ENCODE peak calls at places on chromosomes 16 and 17, in ten cellular contexts. L is stomach, F is tibial nerve, G is lower leg skin, Q is heart left ventricle, V is uterus, Z is HCT116, T is endothelial cell of umbilical vein, P is A549, U is IMR-90. H is an unnamed sample.

GRCh38 chr17:57110579-57111367 is 25.7 kb downstream of the AKAP1 start:
- DNase-seq in G (no peak), F (no peak), T (no peak), L (no peak), V (no peak), Q (no peak), Z (no peak), U (peak; percentile 3), P (no peak), H (no peak)

GRCh38 chr17:27552467-27552779 is 78.6 kb upstream of the LGALS9 start:
- DNase-seq in P (peak; percentile 95), G (no peak), U (peak; percentile 72), Z (peak; percentile 56), L (no peak), T (peak; percentile 49), V (no peak), Q (no peak), F (no peak), H (no peak)

GRCh38 chr17:19322129-19322505 is 40.4 kb downstream of the B9D1 start:
- DNase-seq in T (no peak), U (no peak), V (no peak), Q (no peak), F (no peak), L (no peak), Z (no peak), G (no peak), P (no peak), H (no peak)

GRCh38 chr16:2904922-2905240 is 6.8 kb upstream of the FLYWCH1 start:
- DNase-seq in F (no peak), V (peak; percentile 37), Z (no peak), T (no peak), Q (no peak), P (no peak), G (no peak), L (peak; percentile 29), U (no peak), H (peak; percentile 17)

GRCh38 chr16:50280932-50281331 is 14.6 kb downstream of the ADCY7 start:
- DNase-seq in Z (no peak), U (no peak), L (no peak), G (no peak), P (no peak), Q (peak; percentile 36), F (no peak), T (no peak), V (no peak), H (no peak)

GRCh38 chr17:63997341-63998048 is 656 bp upstream of the PRR29 start:
- DNase-seq in G (no peak), T (peak; percentile 47), P (no peak), F (no peak), V (peak; percentile 20), U (no peak), L (no peak), Q (peak; percentile 49), Z (no peak), H (no peak)

GRCh38 chr17:38883592-38884526 is 14.0 kb downstream of the LASP1 start:
- DNase-seq in U (no peak), T (no peak), P (no peak), G (no peak), V (no peak), Q (no peak), F (no peak), L (no peak), Z (no peak), H (no peak)

GRCh38 chr16:11032000-11032921 is 87.9 kb downstream of the CLEC16A start:
- DNase-seq in T (no peak), L (peak; percentile 23), P (no peak), G (no peak), V (no peak), U (no peak), Z (no peak), F (no peak), Q (no peak), H (peak; percentile 10)

GRCh38 chr17:9907883-9908648 is 3.0 kb upstream of the RCVRN start:
- DNase-seq in F (no peak), Z (no peak), V (no peak), U (peak; percentile 73), P (no peak), L (no peak), G (no peak), T (no peak), Q (no peak), H (no peak)

GRCh38 chr16:4556580-4556979 is 440 bp downstream of the C16orf96 start:
- DNase-seq in L (peak; percentile 39), P (no peak), Q (no peak), V (no peak), Z (no peak), U (no peak), G (no peak), T (no peak), F (no peak), H (peak; percentile 40)

GRCh38 chr16:64712027-64712426 is 409.8 kb downstream of the CDH11 start:
- DNase-seq in F (no peak), T (no peak), U (peak; percentile 5), G (no peak), P (no peak), Z (no peak), V (no peak), L (no peak), Q (no peak), H (no peak)

GRCh38 chr17:78965369-78965982 is 14.2 kb downstream of the LGALS3BP start:
- DNase-seq in Z (no peak), T (no peak), F (no peak), P (no peak), V (no peak), Q (no peak), U (no peak), G (no peak), L (no peak), H (peak; percentile 9)

GRCh38 chr17:57342141-57342540 is 85.8 kb downstream of the MSI2 start:
- DNase-seq in T (no peak), V (no peak), Q (no peak), Z (no peak), U (no peak), P (no peak), G (no peak), L (no peak), F (no peak), H (peak; percentile 66)

GRCh38 chr16:58129097-58129936 is at the start of gene CFAP20:
- DNase-seq in U (peak; percentile 100), Q (peak; percentile 98), V (peak; percentile 99), G (peak; percentile 99), P (peak; percentile 91), L (peak; percentile 99), F (peak; percentile 97), Z (peak; percentile 100), T (peak; percentile 100), H (peak; percentile 100)
- TF ChIP-seq POLR2A in U (peak; percentile 92), Q (peak; percentile 97), V (peak; percentile 97), G (peak; percentile 60), P (peak; percentile 84), L (no peak), F (peak; percentile 97), Z (peak; percentile 87), T (peak; percentile 68), H (peak; percentile 97)

GRCh38 chr16:1308977-1309885 is at the start of gene UBE2I:
- DNase-seq in G (peak; percentile 96), Z (peak; percentile 97), Q (peak; percentile 99), V (peak; percentile 96), U (peak; percentile 97), T (peak; percentile 99), P (peak; percentile 88), F (peak; percentile 97), L (peak; percentile 96), H (peak; percentile 97)
- TF ChIP-seq POLR2A in G (peak; percentile 22), Z (peak; percentile 30), Q (peak; percentile 23), V (no peak), U (peak; percentile 81), T (peak; percentile 57), P (peak; percentile 39), F (peak; percentile 65), L (no peak), H (no peak)

GRCh38 chr16:88703486-88704309 is 2.5 kb downstream of the RNF166 start:
- DNase-seq in Q (peak; percentile 81), F (no peak), Z (no peak), L (peak; percentile 43), U (no peak), V (no peak), G (no peak), T (peak; percentile 59), P (no peak), H (peak; percentile 26)

GRCh38 chr16:88706965-88707871 is 915 bp downstream of the CTU2 start:
- DNase-seq in F (no peak), Z (no peak), V (no peak), L (no peak), P (no peak), G (no peak), Q (no peak), T (no peak), U (no peak), H (no peak)

GRCh38 chr16:88706288-88706964 is at the start of the genes CTU2 and RNF166:
- DNase-seq in Z (peak; percentile 83), F (peak; percentile 74), G (peak; percentile 80), L (peak; percentile 94), T (peak; percentile 84), U (peak; percentile 84), P (peak; percentile 91), V (peak; percentile 85), Q (peak; percentile 97), H (peak; percentile 90)

GRCh38 chr16:88705746-88706287 is 391 bp downstream of the RNF166 start:
- DNase-seq in L (no peak), U (no peak), G (no peak), V (no peak), F (no peak), T (peak; percentile 26), Q (no peak), Z (no peak), P (no peak), H (peak; percentile 34)

GRCh38 chr16:88705076-88705684 is 1.0 kb downstream of the RNF166 start:
- DNase-seq in U (peak; percentile 34), T (peak; percentile 22), P (no peak), Q (no peak), V (no peak), G (no peak), L (no peak), F (no peak), Z (no peak), H (peak; percentile 61)
- TF ChIP-seq POLR2A in U (no peak), T (no peak), P (no peak), Q (no peak), V (no peak), G (no peak), L (no peak), F (no peak), Z (no peak), H (no peak)

GRCh38 chr16:31085371-31085770 is 3.4 kb downstream of the PRSS53 start:
- DNase-seq in Q (no peak), Z (no peak), P (no peak), V (no peak), F (no peak), T (no peak), G (no peak), L (no peak), U (no peak), H (no peak)

GRCh38 chr16:31085873-31086628 is 2.7 kb downstream of the PRSS53 start:
- DNase-seq in Z (no peak), P (no peak), V (no peak), U (no peak), F (no peak), L (no peak), Q (no peak), T (no peak), G (no peak), H (no peak)

GRCh38 chr16:31083981-31084380 is 4.8 kb downstream of the PRSS53 start:
- DNase-seq in Z (no peak), F (no peak), L (no peak), P (no peak), V (no peak), Q (no peak), G (no peak), T (no peak), U (no peak), H (peak; percentile 41)

GRCh38 chr16:31083556-31083955 is 5.2 kb downstream of the PRSS53 start:
- DNase-seq in F (no peak), L (no peak), V (no peak), Z (no peak), G (no peak), Q (no peak), U (no peak), P (no peak), T (no peak), H (no peak)

GRCh38 chr16:31084584-31085298 is 4.0 kb downstream of the PRSS53 start:
- DNase-seq in F (no peak), U (no peak), Z (no peak), G (no peak), T (no peak), L (no peak), P (no peak), Q (no peak), V (no peak), H (no peak)
- TF ChIP-seq POLR2A in F (no peak), U (no peak), Z (no peak), G (no peak), T (no peak), L (no peak), P (no peak), Q (no peak), V (no peak), H (no peak)

H was measured in thyroid gland.